ENCODE peak calls at places on chromosomes 4 and X, in four cellular contexts. J, K, N and L are unnamed samples.

GRCh38 chr4:3372264-3372932 is 69.4 kb upstream of the HGFAC start:
- DNase-seq in K (no peak), J (no peak), N (no peak), L (no peak)

GRCh38 chr4:153789741-153790651 is 1.1 kb upstream of the SFRP2 start:
- DNase-seq in N (no peak), K (no peak), J (no peak), L (no peak)

GRCh38 chr4:138175337-138175794 is 66.8 kb downstream of the SLC7A11 start:
- DNase-seq in K (no peak), J (peak; percentile 19), N (peak; percentile 21), L (no peak)

GRCh38 chrX:97367149-97367548 is 483.4 kb downstream of the RPA4 start:
- DNase-seq in J (no peak), K (no peak), N (no peak), L (no peak)

GRCh38 chr4:110087116-110087708 is 111.2 kb downstream of the ELOVL6 start:
- DNase-seq in N (no peak), K (no peak), J (no peak), L (no peak)

GRCh38 chrX:63664741-63665140 is 120.3 kb downstream of the ARHGEF9 start:
- DNase-seq in N (no peak), K (no peak), J (no peak), L (no peak)

GRCh38 chrX:9577555-9577954 is 112.7 kb downstream of the TBL1X start:
- DNase-seq in N (no peak), J (no peak), K (no peak), L (no peak)

GRCh38 chr4:113026556-113026955 is 22.9 kb upstream of the ANK2 start:
- DNase-seq in K (no peak), J (no peak), N (no peak), L (no peak)

GRCh38 chr4:165325732-165326512 is 1.5 kb upstream of the MSMO1 start:
- DNase-seq in N (no peak), J (no peak), K (peak; percentile 49), L (no peak)

GRCh38 chr4:151957163-151957562 is 196.4 kb upstream of the GATB start:
- DNase-seq in K (peak; percentile 38), J (no peak), N (no peak), L (no peak)

GRCh38 chr4:88940506-88940905 is 116.5 kb downstream of the FAM13A start:
- DNase-seq in K (no peak), J (no peak), N (no peak), L (no peak)

GRCh38 chrX:135384161-135384836 is 37.4 kb upstream of the SMIM10L2A start:
- DNase-seq in N (no peak), J (no peak), K (no peak), L (no peak)

GRCh38 chrX:54182194-54182863 is 725 bp downstream of the FAM120C start:
- DNase-seq in N (peak; percentile 74), J (peak; percentile 70), K (peak; percentile 18), L (peak; percentile 71)

GRCh38 chrX:53073115-53073581 is 9.0 kb upstream of the TSPYL2 start:
- DNase-seq in N (no peak), K (no peak), J (no peak), L (no peak)

GRCh38 chrX:110210417-110211139 is 107.3 kb downstream of the AMMECR1 start:
- DNase-seq in J (no peak), K (peak; percentile 10), N (no peak), L (no peak)

GRCh38 chrX:106894978-106895452 is 8.1 kb downstream of the RIPPLY1 start:
- DNase-seq in N (peak; percentile 49), K (peak; percentile 51), J (no peak), L (no peak)

GRCh38 chr4:186227221-186227620 is at the start of gene KLKB1:
- DNase-seq in J (no peak), K (peak; percentile 64), N (no peak), L (no peak)

GRCh38 chr4:138659640-138660325 is 355.8 kb upstream of the NOCT start:
- DNase-seq in J (no peak), K (no peak), N (no peak), L (no peak)

GRCh38 chr4:40576651-40577480 is 52.8 kb downstream of the RBM47 start:
- DNase-seq in N (peak; percentile 87), K (peak; percentile 98), J (peak; percentile 82), L (peak; percentile 75)

GRCh38 chrX:72644946-72645345 is 69.2 kb downstream of the PHKA1 start:
- DNase-seq in J (no peak), N (no peak), K (no peak), L (peak; percentile 6)

GRCh38 chr4:126916626-126917140 is 716.1 kb upstream of the INTU start:
- DNase-seq in J (no peak), N (no peak), K (no peak), L (no peak)

GRCh38 chr4:53693909-53694308 is 102.6 kb upstream of the LNX1 start:
- DNase-seq in N (no peak), J (no peak), K (no peak), L (no peak)

GRCh38 chr4:81635747-81636146 is 164.0 kb upstream of the RASGEF1B start:
- DNase-seq in J (peak; percentile 80), N (peak; percentile 63), K (no peak), L (peak; percentile 20)

GRCh38 chrX:22690116-22690515 is 309.6 kb upstream of the DDX53 start:
- DNase-seq in N (no peak), K (no peak), J (no peak), L (no peak)

GRCh38 chrX:129759576-129760061 is 20.1 kb upstream of the SASH3 start:
- DNase-seq in N (peak; percentile 53), J (peak; percentile 40), K (no peak), L (no peak)

GRCh38 chr4:98939892-98940298 is 11.0 kb upstream of the EIF4E start:
- DNase-seq in K (peak; percentile 35), J (no peak), N (no peak), L (no peak)

GRCh38 chr4:174522183-174523002 is at the start of gene HPGD:
- DNase-seq in N (peak; percentile 85), K (no peak), J (peak; percentile 81), L (peak; percentile 30)

GRCh38 chr4:190017357-190018200 is 9.5 kb downstream of the FRG2 start:
- DNase-seq in J (no peak), N (no peak), K (no peak), L (no peak)

GRCh38 chr4:56220261-56220660 is 167.0 kb downstream of the AASDH start:
- DNase-seq in K (no peak), N (no peak), J (no peak), L (no peak)

GRCh38 chrX:56788229-56788628 is 59.2 kb downstream of the NBDY start:
- DNase-seq in K (no peak), N (peak; percentile 5), J (peak; percentile 6), L (no peak)

GRCh38 chr4:153205028-153205648 is 895 bp downstream of the TRIM2 start:
- DNase-seq in J (peak; percentile 76), N (no peak), K (peak; percentile 45), L (peak; percentile 22)

GRCh38 chr4:1248262-1249147 is at the start of gene CTBP1:
- DNase-seq in J (peak; percentile 84), K (peak; percentile 51), N (peak; percentile 86), L (peak; percentile 93)

GRCh38 chrX:68139791-68140190 is 293.5 kb downstream of the OPHN1 start:
- DNase-seq in J (no peak), K (no peak), N (no peak), L (no peak)

GRCh38 chr4:122700178-122700725 is 32.3 kb upstream of the BBS12 start:
- DNase-seq in K (peak; percentile 12), J (peak; percentile 65), N (peak; percentile 61), L (no peak)

DNA sequence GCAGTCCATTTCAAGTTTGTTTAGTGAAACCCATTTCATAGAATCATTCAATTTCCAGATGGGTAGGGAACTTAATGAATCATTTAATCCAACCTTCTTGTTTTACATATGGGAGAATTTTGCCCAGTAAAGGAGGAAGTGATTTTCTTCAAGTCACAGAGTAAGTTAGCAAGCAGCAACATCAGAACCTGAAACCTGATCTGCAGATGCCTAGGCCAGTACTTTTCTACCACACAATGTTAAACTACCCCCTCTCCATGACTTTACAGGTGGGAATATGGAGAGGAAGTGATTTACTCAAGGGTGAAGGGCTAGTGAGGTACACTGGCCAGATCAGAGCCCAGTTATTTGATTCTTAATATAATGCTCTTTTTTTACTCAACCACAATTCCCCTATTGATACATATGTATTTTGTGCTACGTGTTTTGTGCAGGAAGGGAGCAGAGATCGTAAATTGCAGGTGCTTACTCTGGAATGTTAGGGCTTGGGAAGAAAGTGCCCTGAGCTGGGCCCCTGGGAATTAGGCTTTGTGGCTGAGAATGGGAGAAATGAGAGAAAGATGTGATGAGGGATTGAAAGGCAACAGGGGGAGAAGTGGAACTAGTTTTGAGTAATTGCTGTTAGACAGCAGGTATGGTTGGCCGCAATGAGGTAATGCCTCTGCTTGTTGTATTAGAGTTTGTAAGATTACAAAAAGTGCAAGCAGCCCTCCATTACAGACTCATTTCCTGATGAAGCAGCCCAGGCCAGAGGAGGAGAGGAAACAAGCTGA is 6.8 kb downstream of the LHFPL1 start:
- DNase-seq in N (no peak), J (no peak), K (no peak), L (no peak)
- H3K27me3 ChIP-seq in N (no peaks in the 10 kb centered on the region), J (no peaks in the 10 kb centered on the region), K (no peaks in the 10 kb centered on the region), L (no peaks in the 10 kb centered on the region)

DNA sequence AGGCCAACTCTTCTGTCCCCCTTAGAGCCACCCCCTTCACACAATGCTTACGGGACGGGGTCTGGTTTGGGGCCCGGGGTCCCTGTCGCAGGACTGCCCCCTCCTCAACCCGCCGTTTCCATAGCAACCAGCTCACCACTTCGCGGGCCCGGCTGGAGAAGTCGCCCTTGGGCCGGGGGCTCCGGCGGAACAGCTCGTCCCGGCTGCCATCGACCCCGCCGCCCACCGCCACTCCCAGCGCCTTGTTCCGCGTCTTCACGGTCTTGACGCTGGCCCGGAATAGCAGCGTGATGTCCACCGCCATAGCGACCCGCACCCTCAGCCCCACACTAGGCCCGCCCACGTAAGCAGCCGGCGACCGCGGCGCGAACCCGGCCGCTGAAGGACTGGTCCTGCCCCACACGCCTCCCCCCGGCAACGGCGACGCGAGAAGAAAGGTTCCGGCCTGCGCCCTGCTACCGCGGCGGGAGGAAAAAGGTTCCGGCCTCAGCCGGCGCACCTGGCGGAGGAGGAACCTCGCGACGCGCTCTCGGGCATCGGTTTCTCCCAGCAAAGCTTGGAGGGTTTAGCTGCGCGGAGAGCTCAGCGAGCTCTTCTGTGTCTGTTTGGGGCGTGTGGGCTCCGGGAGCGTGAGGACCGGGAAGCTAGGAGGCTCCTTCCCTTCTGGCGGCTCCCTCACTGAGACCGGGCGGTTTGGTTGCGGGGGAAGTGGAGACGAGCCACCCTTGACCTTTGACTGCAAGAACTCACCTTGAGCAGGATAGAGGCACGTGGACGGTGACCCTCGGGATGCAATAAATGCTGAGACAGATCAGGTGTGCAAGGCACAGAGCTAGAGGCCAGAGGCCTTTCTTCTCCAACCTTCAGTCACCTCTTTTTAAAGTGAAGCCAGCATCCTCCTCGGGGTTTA is at the start of gene STX18:
- DNase-seq in J (peak; percentile 90), K (peak; percentile 73), N (peak; percentile 88), L (peak; percentile 95)
- TF ChIP-seq CTCF in J (peak; percentile 12), K (peak; percentile 38), N (no peak), L (no peak)

DNA sequence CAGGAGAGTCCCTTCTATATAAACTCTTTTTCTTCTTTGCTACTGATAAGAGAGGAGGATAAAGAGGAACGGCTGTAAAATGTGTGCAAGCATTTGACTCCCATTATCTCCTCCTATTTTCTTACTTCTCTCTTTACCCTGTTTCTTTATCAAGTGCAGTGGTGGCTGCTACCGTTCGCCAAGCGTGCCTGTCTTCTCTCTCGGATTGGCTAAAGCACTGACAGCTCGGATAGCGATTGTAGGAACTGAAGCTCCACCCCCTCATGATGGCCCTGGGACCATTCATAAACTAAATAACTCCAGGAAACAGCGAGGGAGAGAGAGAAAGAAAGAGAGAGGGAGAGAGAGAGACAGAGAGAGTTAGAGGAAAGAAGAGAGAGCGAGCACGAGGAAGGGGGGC is 340 bp upstream of the MAB21L2 start:
- DNase-seq in J (peak; percentile 64), K (no peak), N (peak; percentile 32), L (no peak)
- H3K4me3 ChIP-seq in J (peak overlapping the region; percentile 47), K (no peak overlapping the region), N (peak overlapping the region; percentile 65), L (no peak overlapping the region)

GRCh38 chrX:629230-630006 is 1.2 kb upstream of the SHOX start:
- DNase-seq in J (no peak), K (no peak), N (no peak), L (no peak)
- H3K27me3 ChIP-seq in J (peaks cover 83% of the 10 kb centered on the region), K (peaks cover 6% of the 10 kb centered on the region), N (peaks cover 10% of the 10 kb centered on the region), L (no peaks in the 10 kb centered on the region)

GRCh38 chrX:140163376-140164159 is 198.2 kb upstream of the CXorf66 start:
- DNase-seq in J (no peak), K (no peak), N (no peak), L (no peak)
- TF ChIP-seq CTCF in J (no peak), K (no peak), N (no peak), L (no peak)